ENCODE peak calls at places on chromosomes 11 and 22, in five cellular contexts. One of them, this sample, is unnamed.

GRCh38 chr11:13009921-13010736 is 1.0 kb downstream of the RASSF10 start:
- DNase-seq in left lung: peak; percentile 70
- DNase-seq in coronary artery: no peak
- DNase-seq in IMR-90: peak; percentile 7
- DNase-seq in uterus: no peak
- DNase-seq in this sample: peak; percentile 51

GRCh38 chr22:25159028-25159427 is 40.6 kb upstream of the CRYBB3 start:
- DNase-seq in left lung: no peak
- DNase-seq in coronary artery: no peak
- DNase-seq in IMR-90: no peak
- DNase-seq in uterus: no peak
- DNase-seq in this sample: no peak

GRCh38 chr11:1750481-1750839 is at the start of gene IFITM10:
- DNase-seq in left lung: peak; percentile 79
- DNase-seq in coronary artery: no peak
- DNase-seq in IMR-90: no peak
- DNase-seq in uterus: no peak
- DNase-seq in this sample: no peak

GRCh38 chr11:131724436-131724995 is 354.1 kb downstream of the NTM start:
- DNase-seq in left lung: no peak
- DNase-seq in coronary artery: no peak
- DNase-seq in IMR-90: no peak
- DNase-seq in uterus: no peak
- DNase-seq in this sample: no peak

GRCh38 chr11:117942255-117942654 is 13.1 kb upstream of the TMPRSS13 start:
- DNase-seq in left lung: no peak
- DNase-seq in coronary artery: no peak
- DNase-seq in IMR-90: no peak
- DNase-seq in uterus: no peak
- DNase-seq in this sample: no peak

GRCh38 chr11:17581036-17581731 is 34.1 kb downstream of the OTOG start:
- DNase-seq in left lung: no peak
- DNase-seq in coronary artery: peak; percentile 50
- DNase-seq in IMR-90: no peak
- DNase-seq in uterus: no peak
- DNase-seq in this sample: no peak

GRCh38 chr11:71201936-71202597 is 50.3 kb downstream of the SHANK2 start:
- DNase-seq in left lung: no peak
- DNase-seq in coronary artery: no peak
- DNase-seq in IMR-90: no peak
- DNase-seq in uterus: no peak
- DNase-seq in this sample: no peak

GRCh38 chr11:55497068-55497467 is 57.2 kb upstream of the OR4C15 start:
- DNase-seq in left lung: no peak
- DNase-seq in coronary artery: no peak
- DNase-seq in IMR-90: no peak
- DNase-seq in uterus: no peak
- DNase-seq in this sample: no peak

GRCh38 chr11:29153078-29153477 is 863.8 kb downstream of the KCNA4 start:
- DNase-seq in left lung: no peak
- DNase-seq in coronary artery: no peak
- DNase-seq in IMR-90: no peak
- DNase-seq in uterus: no peak
- DNase-seq in this sample: no peak

GRCh38 chr22:49491221-49491635 is 336.4 kb downstream of the BRD1 start:
- DNase-seq in left lung: no peak
- DNase-seq in coronary artery: no peak
- DNase-seq in IMR-90: no peak
- DNase-seq in uterus: no peak
- DNase-seq in this sample: no peak

GRCh38 chr11:24321229-24321628 is 175.6 kb upstream of the LUZP2 start:
- DNase-seq in left lung: no peak
- DNase-seq in coronary artery: no peak
- DNase-seq in IMR-90: no peak
- DNase-seq in uterus: no peak
- DNase-seq in this sample: no peak

GRCh38 chr11:61551630-61552029 is 29.2 kb downstream of the SYT7 start:
- DNase-seq in left lung: no peak
- DNase-seq in coronary artery: no peak
- DNase-seq in IMR-90: peak; percentile 50
- DNase-seq in uterus: no peak
- DNase-seq in this sample: no peak
- TF ChIP-seq CTCF in left lung: no peak
- TF ChIP-seq CTCF in coronary artery: no peak
- TF ChIP-seq CTCF in IMR-90: no peak
- TF ChIP-seq CTCF in uterus: no peak
- TF ChIP-seq CTCF in this sample: no peak

GRCh38 chr11:33376331-33377099 is 119.3 kb downstream of the HIPK3 start:
- DNase-seq in left lung: peak; percentile 72
- DNase-seq in coronary artery: no peak
- DNase-seq in IMR-90: no peak
- DNase-seq in uterus: no peak
- DNase-seq in this sample: peak; percentile 31
- TF ChIP-seq CTCF in left lung: no peak
- TF ChIP-seq CTCF in coronary artery: no peak
- TF ChIP-seq CTCF in IMR-90: no peak
- TF ChIP-seq CTCF in uterus: no peak
- TF ChIP-seq CTCF in this sample: no peak

DNA sequence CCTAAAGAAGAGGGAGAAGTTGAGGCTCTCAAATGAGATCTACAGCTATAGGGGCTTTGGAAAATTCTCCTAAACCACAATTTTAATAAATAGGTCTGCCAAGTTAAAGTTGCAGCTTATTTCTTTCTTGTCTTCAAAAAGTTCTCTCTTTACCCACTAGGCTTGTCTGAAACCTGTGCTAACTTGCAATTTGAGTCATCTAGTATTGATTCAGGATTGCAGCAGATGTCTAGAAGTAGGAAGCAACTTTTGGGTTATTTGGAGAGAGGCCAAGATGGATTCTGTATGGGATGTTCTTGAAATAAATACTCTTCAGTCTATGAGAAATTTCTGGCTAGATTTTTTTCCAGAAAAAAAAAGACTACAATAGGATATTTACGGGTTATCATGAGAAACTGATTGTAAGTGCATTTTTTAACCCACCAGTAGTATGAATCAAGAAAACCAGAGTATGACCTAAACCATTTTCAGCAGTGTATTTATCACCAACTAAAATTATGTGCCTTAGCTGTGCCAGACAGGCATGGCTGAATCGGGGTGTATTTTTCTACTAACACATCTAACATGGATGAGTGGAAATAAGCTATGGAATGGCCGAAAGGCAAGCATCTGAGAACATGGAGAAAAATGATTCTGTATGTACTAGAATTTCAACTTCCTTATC is 4.9 kb upstream of the RAB38 start:
- DNase-seq in left lung: no peak
- DNase-seq in coronary artery: no peak
- DNase-seq in IMR-90: peak; percentile 13
- DNase-seq in uterus: no peak
- DNase-seq in this sample: no peak
- TF ChIP-seq CTCF in left lung: no peak
- TF ChIP-seq CTCF in coronary artery: no peak
- TF ChIP-seq CTCF in IMR-90: no peak
- TF ChIP-seq CTCF in uterus: no peak
- TF ChIP-seq CTCF in this sample: no peak

GRCh38 chr11:15901046-15901445 is 455.3 kb downstream of the SOX6 start:
- DNase-seq in left lung: no peak
- DNase-seq in coronary artery: no peak
- DNase-seq in IMR-90: no peak
- DNase-seq in uterus: no peak
- DNase-seq in this sample: no peak
- TF ChIP-seq CTCF in left lung: no peak
- TF ChIP-seq CTCF in coronary artery: peak; percentile 25
- TF ChIP-seq CTCF in IMR-90: peak; percentile 8
- TF ChIP-seq CTCF in uterus: no peak
- TF ChIP-seq CTCF in this sample: no peak

DNA sequence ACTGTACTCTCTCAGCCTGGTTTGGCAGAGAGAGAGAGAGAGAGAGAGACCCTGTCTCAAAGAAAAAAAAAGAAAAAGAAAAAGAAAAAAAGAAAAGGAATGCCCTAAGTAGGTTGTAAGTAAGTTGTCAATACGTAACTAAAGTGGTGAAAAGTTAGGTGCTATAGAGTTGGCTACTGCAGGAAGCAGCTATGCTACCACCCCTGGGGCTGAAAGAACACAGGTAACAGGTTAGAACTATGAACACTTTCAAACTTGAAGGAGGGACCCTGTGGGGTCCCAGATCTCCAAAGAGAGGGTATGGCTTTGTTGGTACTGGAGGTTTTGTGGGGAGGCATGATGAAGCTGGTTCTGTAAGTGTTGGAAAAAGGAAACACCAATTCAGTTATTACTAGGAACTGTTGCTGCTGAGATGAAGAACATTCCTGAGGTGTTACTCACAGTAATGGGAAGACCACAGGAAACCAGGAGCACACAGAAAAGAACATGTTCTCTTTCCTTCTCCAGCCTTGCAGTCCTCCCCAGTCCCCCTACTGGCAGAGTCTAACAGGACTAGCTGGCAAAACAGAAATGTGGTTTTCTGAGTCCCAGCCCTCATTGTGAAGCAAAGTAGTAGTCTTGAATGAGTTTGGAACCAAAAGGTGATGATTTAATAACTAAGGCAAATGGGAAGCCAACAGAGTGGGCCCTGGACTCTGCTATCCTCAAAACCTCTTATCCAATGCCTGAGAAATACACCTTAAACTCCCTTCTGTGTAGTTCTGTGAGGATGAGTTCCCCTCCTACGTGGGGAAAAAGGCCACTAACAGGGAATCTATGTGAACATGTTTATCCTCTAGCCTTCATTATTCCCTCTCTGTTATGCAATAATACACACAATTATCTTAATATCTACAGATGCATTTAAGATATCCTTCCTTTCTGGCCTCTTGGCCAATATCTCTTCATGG is 427.0 kb upstream of the DDI1 start:
- DNase-seq in left lung: no peak
- DNase-seq in coronary artery: no peak
- DNase-seq in IMR-90: peak; percentile 96
- DNase-seq in uterus: no peak
- DNase-seq in this sample: peak; percentile 18
- TF ChIP-seq CTCF in left lung: no peak
- TF ChIP-seq CTCF in coronary artery: no peak
- TF ChIP-seq CTCF in IMR-90: peak; percentile 69
- TF ChIP-seq CTCF in uterus: no peak
- TF ChIP-seq CTCF in this sample: peak; percentile 32

DNA sequence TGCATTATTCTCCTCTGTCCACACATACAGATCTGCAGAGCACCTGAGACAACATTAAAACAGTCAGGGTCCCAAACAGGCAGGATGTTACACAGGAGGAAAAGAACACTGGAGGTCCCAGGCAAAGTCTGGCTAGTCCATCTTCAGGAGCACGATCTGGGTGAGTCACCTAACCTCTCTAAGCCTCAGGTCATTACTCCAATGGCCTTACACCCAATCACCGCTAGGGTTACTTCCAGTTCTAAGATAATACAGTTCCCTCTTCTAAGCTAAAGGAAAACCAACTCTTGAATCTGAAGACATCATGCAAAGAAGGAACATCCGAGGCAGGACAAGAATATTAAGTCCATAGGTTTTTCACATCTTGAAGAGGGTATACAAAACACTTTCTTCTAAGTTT is 24.5 kb downstream of the ASCC2 start:
- DNase-seq in left lung: no peak
- DNase-seq in coronary artery: no peak
- DNase-seq in IMR-90: no peak
- DNase-seq in uterus: no peak
- DNase-seq in this sample: no peak
- TF ChIP-seq CTCF in left lung: no peak
- TF ChIP-seq CTCF in coronary artery: no peak
- TF ChIP-seq CTCF in IMR-90: peak; percentile 1
- TF ChIP-seq CTCF in uterus: no peak
- TF ChIP-seq CTCF in this sample: no peak

GRCh38 chr22:38921801-38922200 is 35.6 kb upstream of the APOBEC3A start:
- DNase-seq in left lung: no peak
- DNase-seq in coronary artery: no peak
- DNase-seq in IMR-90: no peak
- DNase-seq in uterus: no peak
- DNase-seq in this sample: no peak

GRCh38 chr22:38925571-38926041 is 31.8 kb upstream of the APOBEC3A start:
- DNase-seq in left lung: no peak
- DNase-seq in coronary artery: no peak
- DNase-seq in IMR-90: peak; percentile 30
- DNase-seq in uterus: no peak
- DNase-seq in this sample: no peak

GRCh38 chr22:38924197-38924952 is 33.0 kb upstream of the APOBEC3A start:
- DNase-seq in left lung: no peak
- DNase-seq in coronary artery: peak; percentile 83
- DNase-seq in IMR-90: peak; percentile 90
- DNase-seq in uterus: peak; percentile 83
- DNase-seq in this sample: no peak

GRCh38 chr22:38921126-38921525 is 36.3 kb upstream of the APOBEC3A start:
- DNase-seq in left lung: no peak
- DNase-seq in coronary artery: no peak
- DNase-seq in IMR-90: no peak
- DNase-seq in uterus: no peak
- DNase-seq in this sample: no peak

GRCh38 chr22:38923463-38924196 is 33.8 kb upstream of the APOBEC3A start:
- DNase-seq in left lung: no peak
- DNase-seq in coronary artery: peak; percentile 82
- DNase-seq in IMR-90: peak; percentile 85
- DNase-seq in uterus: peak; percentile 81
- DNase-seq in this sample: no peak
- TF ChIP-seq CTCF in left lung: no peak
- TF ChIP-seq CTCF in coronary artery: no peak
- TF ChIP-seq CTCF in IMR-90: peak; percentile 26
- TF ChIP-seq CTCF in uterus: peak; percentile 28
- TF ChIP-seq CTCF in this sample: no peak

GRCh38 chr11:85749884-85750283 is 61.1 kb downstream of the SYTL2 start:
- DNase-seq in left lung: no peak
- DNase-seq in coronary artery: no peak
- DNase-seq in IMR-90: no peak
- DNase-seq in uterus: no peak
- DNase-seq in this sample: no peak

GRCh38 chr11:85748455-85748891 is 62.5 kb downstream of the SYTL2 start:
- DNase-seq in left lung: no peak
- DNase-seq in coronary artery: no peak
- DNase-seq in IMR-90: peak; percentile 45
- DNase-seq in uterus: no peak
- DNase-seq in this sample: no peak

GRCh38 chr11:85749287-85749834 is 61.6 kb downstream of the SYTL2 start:
- DNase-seq in left lung: no peak
- DNase-seq in coronary artery: no peak
- DNase-seq in IMR-90: no peak
- DNase-seq in uterus: no peak
- DNase-seq in this sample: no peak

GRCh38 chr11:85745626-85746025 is 59.6 kb upstream of the CCDC89 start:
- DNase-seq in left lung: no peak
- DNase-seq in coronary artery: no peak
- DNase-seq in IMR-90: no peak
- DNase-seq in uterus: no peak
- DNase-seq in this sample: no peak

DNA sequence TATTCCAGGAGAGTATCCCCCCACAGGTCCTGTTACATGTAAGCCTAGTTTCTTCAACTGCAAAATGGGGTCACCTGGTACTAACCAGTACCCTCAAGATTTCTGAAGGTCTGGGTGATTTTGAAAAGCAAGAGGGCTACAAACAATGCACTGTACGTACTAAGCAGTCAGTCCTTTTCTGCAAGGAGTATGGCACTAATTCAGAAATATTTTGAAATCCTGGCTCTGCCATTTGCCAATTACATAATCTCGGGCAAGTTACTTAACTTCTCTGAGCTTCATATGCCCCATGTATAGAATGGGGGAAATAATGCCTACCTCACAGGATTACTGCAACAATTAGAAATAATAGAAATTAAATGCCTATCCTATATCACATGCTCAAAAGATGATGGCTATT is 60.6 kb upstream of the CCDC89 start:
- DNase-seq in left lung: no peak
- DNase-seq in coronary artery: no peak
- DNase-seq in IMR-90: no peak
- DNase-seq in uterus: no peak
- DNase-seq in this sample: no peak
- TF ChIP-seq CTCF in left lung: no peak
- TF ChIP-seq CTCF in coronary artery: no peak
- TF ChIP-seq CTCF in IMR-90: no peak
- TF ChIP-seq CTCF in uterus: no peak
- TF ChIP-seq CTCF in this sample: no peak

This sample was measured in endothelial cell.